ENCODE peak calls at places on chromosomes 11 and 22, in ten cellular contexts. E is A549, N is HFFc6, X is A673, D is tibial artery, H is choroid plexus epithelial cell, M is type B pancreatic cell, C is pancreas, V is SK-N-SH, Y is MM.1S. W is an unnamed sample.

GRCh38 chr11:35746356-35747153 is 84.0 kb downstream of the TRIM44 start:
- DNase-seq in E (no peak), N (no peak), X (no peak), D (no peak), H (peak; percentile 64), M (no peak), C (no peak), V (no peak), Y (no peak), W (no peak)

GRCh38 chr11:36098046-36098445 is 154.2 kb downstream of the LDLRAD3 start:
- DNase-seq in E (no peak), N (no peak), X (peak; percentile 81), D (no peak), H (no peak), M (no peak), C (no peak), V (no peak), Y (no peak), W (peak; percentile 43)

GRCh38 chr11:13448876-13449275 is 14.1 kb downstream of the BTBD10 start:
- DNase-seq in E (no peak), N (no peak), X (no peak), D (peak; percentile 45), H (peak; percentile 76), M (no peak), C (no peak), V (no peak), Y (no peak), W (no peak)

GRCh38 chr22:24494182-24494534 is 974 bp upstream of the UPB1 start:
- DNase-seq in E (no peak), N (no peak), X (no peak), D (no peak), H (no peak), M (no peak), C (no peak), V (no peak), Y (no peak), W (no peak)

GRCh38 chr11:2276280-2276998 is 6.1 kb upstream of the ASCL2 start:
- DNase-seq in E (no peak), N (no peak), X (no peak), D (no peak), H (no peak), M (no peak), C (no peak), V (no peak), Y (no peak), W (no peak)

GRCh38 chr11:832529-833113 is at the start of gene CD151:
- DNase-seq in E (peak; percentile 68), N (no peak), X (peak; percentile 70), D (no peak), H (peak; percentile 52), M (no peak), C (peak; percentile 66), V (peak; percentile 88), Y (peak; percentile 59), W (peak; percentile 80)

GRCh38 chr11:105935791-105936190 is 86.2 kb downstream of the MSANTD4 start:
- DNase-seq in E (no peak), N (peak; percentile 14), X (no peak), D (no peak), H (no peak), M (no peak), C (no peak), V (no peak), Y (no peak), W (no peak)

GRCh38 chr22:45844949-45845613 is 131.9 kb downstream of the WNT7B start:
- DNase-seq in E (no peak), N (no peak), X (no peak), D (no peak), H (peak; percentile 28), M (no peak), C (no peak), V (no peak), Y (no peak), W (no peak)

GRCh38 chr22:29932121-29932520 is 49.1 kb downstream of the MTMR3 start:
- DNase-seq in E (no peak), N (no peak), X (no peak), D (no peak), H (no peak), M (no peak), C (no peak), V (no peak), Y (no peak), W (no peak)

GRCh38 chr11:120471131-120471530 is 40.4 kb upstream of the GRIK4 start:
- DNase-seq in E (no peak), N (peak; percentile 75), X (no peak), D (no peak), H (peak; percentile 91), M (no peak), C (no peak), V (no peak), Y (no peak), W (no peak)

GRCh38 chr22:39176673-39177455 is 24.4 kb upstream of the CBX7 start:
- DNase-seq in E (no peak), N (no peak), X (no peak), D (no peak), H (peak; percentile 16), M (no peak), C (no peak), V (no peak), Y (no peak), W (no peak)

GRCh38 chr22:33631777-33632176 is 288.5 kb downstream of the LARGE1 start:
- DNase-seq in E (no peak), N (no peak), X (no peak), D (no peak), H (no peak), M (no peak), C (no peak), V (no peak), Y (no peak), W (no peak)

GRCh38 chr11:103406357-103406756 is 297.1 kb downstream of the DYNC2H1 start:
- DNase-seq in E (no peak), N (no peak), X (no peak), D (no peak), H (no peak), M (no peak), C (no peak), V (no peak), Y (no peak), W (no peak)

GRCh38 chr11:76700177-76701100 is 29.9 kb upstream of the LRRC32 start:
- DNase-seq in E (peak; percentile 64), N (peak; percentile 91), X (peak; percentile 28), D (no peak), H (peak; percentile 75), M (no peak), C (no peak), V (peak; percentile 57), Y (no peak), W (no peak)

GRCh38 chr11:61799665-61800284 is 7.1 kb downstream of the FEN1 start:
- DNase-seq in E (no peak), N (no peak), X (no peak), D (no peak), H (no peak), M (no peak), C (no peak), V (no peak), Y (no peak), W (no peak)

GRCh38 chr11:129703846-129704245 is 111.8 kb upstream of the TMEM45B start:
- DNase-seq in E (no peak), N (no peak), X (no peak), D (peak; percentile 16), H (no peak), M (no peak), C (no peak), V (peak; percentile 2), Y (no peak), W (no peak)

GRCh38 chr22:49204599-49205214 is 623.0 kb downstream of the BRD1 start:
- DNase-seq in E (no peak), N (no peak), X (no peak), D (peak; percentile 10), H (no peak), M (peak; percentile 63), C (no peak), V (no peak), Y (no peak), W (no peak)

GRCh38 chr11:35192347-35192746 is 53.4 kb downstream of the CD44 start:
- DNase-seq in E (no peak), N (no peak), X (no peak), D (peak; percentile 38), H (peak; percentile 56), M (no peak), C (peak; percentile 23), V (peak; percentile 3), Y (no peak), W (no peak)

DNA sequence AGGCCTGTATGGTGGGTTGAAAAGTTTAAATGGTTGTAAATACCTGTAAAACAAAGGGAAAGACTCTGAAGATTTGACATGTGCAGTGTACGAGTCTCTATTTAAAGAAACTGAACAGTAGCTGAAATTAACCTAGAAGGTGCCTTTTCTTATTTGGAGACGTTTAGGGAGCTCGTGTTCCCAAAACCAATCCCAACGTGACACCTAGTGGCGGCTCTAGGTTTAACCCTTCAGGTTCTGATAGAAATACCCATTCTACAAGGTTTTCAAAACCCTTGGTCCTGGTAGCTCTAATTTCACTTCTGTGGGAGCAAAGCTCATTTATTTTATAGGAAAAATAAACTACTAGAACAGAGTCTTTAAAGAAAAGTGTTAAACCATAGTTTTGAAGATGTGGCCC is 258.3 kb downstream of the LRRC4C start:
- DNase-seq in E (peak; percentile 28), N (no peak), X (peak; percentile 86), D (no peak), H (peak; percentile 24), M (no peak), C (no peak), V (peak; percentile 16), Y (peak; percentile 30), W (peak; percentile 73)
- TF ChIP-seq CTCF in E (peak; percentile 23), N (peak; percentile 72), X (peak; percentile 90), D (no peak), H (peak; percentile 53), M (peak; percentile 88), C (no peak), V (peak; percentile 62), Y (peak; percentile 44), W (peak; percentile 75)

GRCh38 chr11:72189448-72190250 is 2.3 kb upstream of the FOLR1 start:
- DNase-seq in E (no peak), N (no peak), X (no peak), D (no peak), H (no peak), M (no peak), C (peak; percentile 55), V (peak; percentile 27), Y (no peak), W (no peak)
- TF ChIP-seq CTCF in E (no peak), N (no peak), X (no peak), D (no peak), H (no peak), M (no peak), C (no peak), V (no peak), Y (no peak), W (no peak)

GRCh38 chr22:27597703-27598444 is 203.7 kb downstream of the MN1 start:
- DNase-seq in E (peak; percentile 38), N (peak; percentile 14), X (no peak), D (no peak), H (peak; percentile 21), M (no peak), C (no peak), V (no peak), Y (no peak), W (no peak)
- TF ChIP-seq CTCF in E (no peak), N (peak; percentile 17), X (no peak), D (no peak), H (no peak), M (no peak), C (no peak), V (peak; percentile 17), Y (no peak), W (no peak)

DNA sequence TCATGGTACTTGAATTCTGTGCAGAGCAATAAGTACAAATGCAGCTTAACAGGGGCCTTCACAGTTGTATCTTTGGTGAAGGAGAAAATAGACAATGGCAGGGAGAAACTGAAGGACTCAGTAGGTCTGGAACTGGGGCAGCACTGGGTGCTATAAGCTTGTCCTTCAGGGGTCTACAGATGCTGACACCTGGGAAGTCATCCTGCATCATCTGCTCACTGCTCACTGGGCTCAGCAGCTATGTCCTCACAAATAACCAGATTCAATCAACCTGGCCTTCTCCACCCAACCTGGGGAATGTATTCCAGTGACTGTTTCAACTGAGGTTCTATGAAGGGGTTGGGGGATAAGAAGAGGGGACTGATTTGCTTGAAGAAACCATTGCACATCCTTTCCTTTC is 117.0 kb downstream of the ZNF280B start:
- DNase-seq in E (no peak), N (no peak), X (no peak), D (no peak), H (no peak), M (no peak), C (no peak), V (no peak), Y (no peak), W (no peak)
- TF ChIP-seq CTCF in E (no peak), N (no peak), X (no peak), D (no peak), H (no peak), M (no peak), C (no peak), V (no peak), Y (no peak), W (no peak)

W was measured in glutamatergic neuron.